ENCODE peak calls at places on chromosomes 2 and 18, in six cellular contexts. C is neuronal stem cell, H is RPMI7951, U is spleen, Q is right lobe of liver, F is NCI-H1092 treated with DMSO at 0.1 percent for 48 hours. P is an unnamed sample.

GRCh38 chr2:43251171-43251731 is 24.8 kb upstream of the ZFP36L2 start:
- DNase-seq in U (no peak), F (no peak), Q (no peak), C (no peak), H (peak), P (peak)

GRCh38 chr2:26959320-26959719 is 11.1 kb upstream of the MAPRE3 start:
- DNase-seq in H (no peak), Q (no peak), U (no peak), F (no peak), C (no peak), P (no peak)

GRCh38 chr2:237647176-237648015 is 20.0 kb downstream of the LRRFIP1 start:
- DNase-seq in U (no peak), Q (no peak), C (no peak), H (no peak), F (no peak), P (no peak)

GRCh38 chr2:27771202-27771547 is 344 bp upstream of the MRPL33 start:
- DNase-seq in H (no peak), Q (no peak), U (no peak), C (no peak), F (no peak), P (no peak)

GRCh38 chr2:104368089-104368488 is 485.8 kb upstream of the POU3F3 start:
- DNase-seq in H (no peak), F (no peak), U (no peak), C (no peak), Q (no peak), P (no peak)

GRCh38 chr2:171966688-171967087 is 33.1 kb upstream of the METAP1D start:
- DNase-seq in C (no peak), F (no peak), U (no peak), Q (no peak), H (no peak), P (no peak)

GRCh38 chr2:180983468-180984388 is 3.3 kb downstream of the UBE2E3 start:
- DNase-seq in F (peak), Q (peak), C (peak), U (no peak), H (peak), P (peak)

GRCh38 chr2:178863856-178864620 is 56.8 kb upstream of the TTN start:
- DNase-seq in C (no peak), U (no peak), Q (no peak), F (no peak), H (peak), P (peak)

GRCh38 chr2:131094655-131095281 is 1.5 kb upstream of the FAM168B start:
- DNase-seq in F (no peak), C (no peak), U (no peak), Q (no peak), H (no peak), P (no peak)

GRCh38 chr2:12397861-12398260 is 318.9 kb upstream of the TRIB2 start:
- DNase-seq in Q (no peak), U (no peak), H (peak), F (no peak), C (no peak), P (no peak)

GRCh38 chr2:65630643-65631042 is 198.2 kb upstream of the SPRED2 start:
- DNase-seq in Q (no peak), U (no peak), H (peak), F (no peak), C (no peak), P (no peak)

GRCh38 chr18:77139619-77140018 is 7.0 kb upstream of the MBP start:
- DNase-seq in F (no peak), U (no peak), Q (no peak), H (no peak), C (no peak), P (no peak)

GRCh38 chr18:64042728-64043358 is 73.0 kb downstream of the SERPINB8 start:
- DNase-seq in F (no peak), U (no peak), H (no peak), C (no peak), Q (no peak), P (no peak)

GRCh38 chr2:10777111-10777841 is 35.3 kb downstream of the PDIA6 start:
- DNase-seq in F (no peak), H (no peak), C (no peak), Q (no peak), U (peak), P (no peak)

GRCh38 chr2:32128636-32129035 is 37.0 kb upstream of the SLC30A6 start:
- DNase-seq in C (no peak), Q (no peak), F (no peak), U (no peak), H (no peak), P (no peak)

GRCh38 chr2:216661639-216662375 is 28.6 kb downstream of the IGFBP2 start:
- DNase-seq in F (no peak), H (no peak), C (no peak), U (no peak), Q (no peak), P (no peak)

GRCh38 chr18:53906681-53907080 is 317.8 kb downstream of the MBD2 start:
- DNase-seq in U (no peak), C (no peak), Q (no peak), H (no peak), F (no peak), P (no peak)

GRCh38 chr18:48924621-48925601 is 25.9 kb downstream of the SMAD7 start:
- DNase-seq in F (no peak), Q (no peak), U (no peak), C (no peak), H (no peak), P (no peak)

GRCh38 chr18:23337599-23338444 is 115.3 kb upstream of the RIOK3 start:
- DNase-seq in C (no peak), F (peak), H (peak), U (no peak), Q (no peak), P (peak)

GRCh38 chr2:2613279-2614199 is 282.5 kb upstream of the MYT1L start:
- DNase-seq in H (peak), Q (peak), U (peak), C (peak), F (peak), P (peak)

GRCh38 chr2:240212425-240213225 is 72.2 kb upstream of the OTOS start:
- DNase-seq in U (peak), C (no peak), F (no peak), Q (peak), H (no peak), P (no peak)